ENCODE peak calls at places on chromosomes 4 and X, in four cellular contexts. G is neural progenitor cell, D is Peyer's patch, H is kidney epithelial cell. J is an unnamed sample.

GRCh38 chr4:178823673-178824072 is 1381.4 kb upstream of the AGA start:
- DNase-seq in D (no peak), H (peak; percentile 21), G (no peak), J (no peak)

GRCh38 chrX:19303216-19303880 is 40.4 kb upstream of the PDHA1 start:
- DNase-seq in D (no peak), H (no peak), G (no peak), J (no peak)

GRCh38 chr4:75584067-75584466 is 28.2 kb downstream of the ODAPH start:
- DNase-seq in H (no peak), D (no peak), G (no peak), J (no peak)

GRCh38 chrX:1462596-1463251 is 10.0 kb upstream of the ASMTL start:
- DNase-seq in G (no peak), D (peak; percentile 39), H (no peak), J (no peak)

GRCh38 chrX:113412106-113412505 is 571.5 kb upstream of the AMOT start:
- DNase-seq in H (no peak), G (no peak), D (no peak), J (no peak)

GRCh38 chr4:6023766-6024165 is 5.5 kb upstream of the C4orf50 start:
- DNase-seq in H (no peak), G (no peak), D (no peak), J (no peak)

GRCh38 chr4:77525538-77525937 is 80.1 kb upstream of the CXCL13 start:
- DNase-seq in H (no peak), G (no peak), D (no peak), J (no peak)

GRCh38 chr4:2333916-2334644 is 72.2 kb upstream of the MXD4 start:
- DNase-seq in H (no peak), D (peak; percentile 13), G (no peak), J (no peak)

GRCh38 chrX:39869846-39870601 is 227.7 kb downstream of the BCOR start:
- DNase-seq in D (peak; percentile 23), H (peak; percentile 26), G (no peak), J (no peak)

GRCh38 chr4:15451866-15452765 is 17.6 kb upstream of the CC2D2A start:
- DNase-seq in D (no peak), G (peak; percentile 23), H (peak; percentile 82), J (no peak)

GRCh38 chr4:72376901-72377300 is 192.1 kb downstream of the ADAMTS3 start:
- DNase-seq in D (no peak), G (no peak), H (no peak), J (no peak)

GRCh38 chr4:38237139-38237538 is 276.9 kb downstream of the PTTG2 start:
- DNase-seq in H (no peak), G (no peak), D (no peak), J (no peak)

GRCh38 chr4:186458050-186458449 is 97.3 kb downstream of the MTNR1A start:
- DNase-seq in H (no peak), D (no peak), G (no peak), J (no peak)

GRCh38 chr4:81084624-81085023 is 54.1 kb downstream of the BMP3 start:
- DNase-seq in H (no peak), G (no peak), D (no peak), J (no peak)

GRCh38 chrX:150934453-150934852 is 36.0 kb upstream of the CD99L2 start:
- DNase-seq in G (peak; percentile 28), H (peak; percentile 28), D (no peak), J (no peak)

GRCh38 chr4:37981425-37981824 is 21.2 kb downstream of the PTTG2 start:
- DNase-seq in D (no peak), H (no peak), G (no peak), J (no peak)

GRCh38 chrX:56026816-56027215 is 205.3 kb upstream of the KLF8 start:
- DNase-seq in H (no peak), D (no peak), G (no peak), J (no peak)

GRCh38 chr4:117134386-117134785 is 49.0 kb upstream of the TRAM1L1 start:
- DNase-seq in H (peak; percentile 88), G (peak; percentile 84), D (no peak), J (peak; percentile 29)

GRCh38 chr4:162872001-162872400 is 294.7 kb downstream of the NAF1 start:
- DNase-seq in D (no peak), G (no peak), H (no peak), J (no peak)

GRCh38 chr4:174154455-174154854 is 129.0 kb downstream of the FBXO8 start:
- DNase-seq in D (no peak), G (no peak), H (peak; percentile 16), J (no peak)

GRCh38 chr4:75135068-75135825 is 202.3 kb downstream of the PARM1 start:
- DNase-seq in D (no peak), H (no peak), G (no peak), J (no peak)

GRCh38 chr4:123352966-123353365 is 43.6 kb upstream of the SPRY1 start:
- DNase-seq in D (no peak), G (no peak), H (no peak), J (no peak)
- H3K36me3 ChIP-seq in D (no peaks in the 10 kb centered on the region), G (no peaks in the 10 kb centered on the region), H (no peaks in the 10 kb centered on the region), J (no peaks in the 10 kb centered on the region)

GRCh38 chr4:18695733-18696527 is 674.4 kb upstream of the LCORL start:
- DNase-seq in G (peak; percentile 15), H (no peak), D (no peak), J (no peak)

GRCh38 chr4:18686338-18687039 is 664.9 kb upstream of the LCORL start:
- DNase-seq in H (no peak), D (no peak), G (no peak), J (no peak)

GRCh38 chr4:18689308-18689915 is 667.9 kb upstream of the LCORL start:
- DNase-seq in D (peak; percentile 25), H (peak; percentile 7), G (peak; percentile 61), J (peak; percentile 46)

GRCh38 chr4:18691431-18692200 is 670.1 kb upstream of the LCORL start:
- DNase-seq in D (no peak), H (no peak), G (peak; percentile 9), J (peak; percentile 5)
- TF ChIP-seq CTCF in D (no peak), H (peak; percentile 5), G (no peak), J (no peak)

DNA sequence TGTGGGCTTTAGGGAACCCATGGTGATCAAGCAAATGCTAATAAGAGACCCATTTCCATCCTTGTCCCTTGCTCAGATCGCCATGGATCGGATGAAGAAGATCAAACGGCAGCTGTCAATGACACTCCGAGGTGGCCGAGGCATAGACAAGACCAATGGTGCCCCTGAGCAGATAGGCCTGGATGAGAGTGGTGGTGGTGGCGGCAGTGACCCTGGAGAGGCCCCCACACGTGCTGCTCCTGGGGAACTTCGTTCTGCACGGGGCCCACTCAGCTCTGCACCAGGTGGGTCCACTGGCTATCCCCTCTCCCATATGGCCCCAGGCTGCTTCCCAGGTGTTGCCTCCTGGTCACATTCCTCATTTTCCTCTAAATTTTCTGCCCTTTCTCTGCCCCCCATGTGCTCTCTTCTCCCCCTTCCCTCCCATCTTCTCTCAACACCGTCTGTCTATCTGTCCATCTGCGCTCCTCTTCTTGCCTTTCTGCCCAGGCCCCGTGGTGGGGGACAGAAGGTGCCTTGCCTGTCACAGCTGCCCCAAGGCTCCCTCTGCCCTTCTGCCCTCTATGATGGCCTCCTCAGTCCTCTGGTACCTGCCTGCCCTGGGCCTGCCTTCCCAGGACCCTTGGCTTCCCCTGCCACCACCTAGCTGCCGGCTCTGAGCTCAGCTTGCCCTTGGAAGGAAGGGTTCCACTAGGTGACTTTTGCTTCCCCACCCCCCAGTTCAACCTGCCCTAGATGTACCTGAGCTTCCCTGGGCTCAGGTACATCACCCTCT is 5.2 kb downstream of the CDK16 start:
- DNase-seq in D (no peak), G (no peak), H (no peak), J (no peak)
- H3K36me3 ChIP-seq in D (peaks cover 50% of the 10 kb centered on the region), G (peaks cover 8% of the 10 kb centered on the region), H (peaks cover 2% of the 10 kb centered on the region), J (peaks cover 2% of the 10 kb centered on the region)

GRCh38 chr4:48947731-48948130 is 38.3 kb upstream of the CWH43 start:
- DNase-seq in D (no peak), G (no peak), H (no peak), J (no peak)
- TF ChIP-seq CTCF in D (no peak), G (peak; percentile 10), H (no peak), J (no peak)

GRCh38 chr4:21992330-21992729 is 43.8 kb upstream of the KCNIP4 start:
- DNase-seq in D (no peak), H (no peak), G (no peak), J (no peak)

GRCh38 chr4:21991537-21991936 is 43.0 kb upstream of the KCNIP4 start:
- DNase-seq in D (no peak), H (no peak), G (no peak), J (no peak)

GRCh38 chr4:21986312-21986711 is 37.7 kb upstream of the KCNIP4 start:
- DNase-seq in H (no peak), D (no peak), G (no peak), J (no peak)

GRCh38 chr4:21991050-21991449 is 42.5 kb upstream of the KCNIP4 start:
- DNase-seq in H (no peak), D (no peak), G (no peak), J (no peak)
- H3K36me3 ChIP-seq in H (no peaks in the 10 kb centered on the region), D (no peaks in the 10 kb centered on the region), G (no peaks in the 10 kb centered on the region), J (no peaks in the 10 kb centered on the region)

J was measured in Caco-2.